ENCODE peak calls at places on chromosomes 12 and 14, in seven cellular contexts. K, S, W, F, Y, Q and C are unnamed samples.

GRCh38 chr12:50375802-50376201 is 20.6 kb downstream of the FAM186A start:
- DNase-seq in F (no peak), Y (no peak), W (no peak), S (no peak), Q (no peak), K (no peak), C (no peak)

GRCh38 chr12:93108958-93109357 is 179.9 kb upstream of the EEA1 start:
- DNase-seq in Q (peak; percentile 31), F (no peak), Y (no peak), K (no peak), W (no peak), S (no peak), C (no peak)

GRCh38 chr12:87430444-87430843 is 598.8 kb downstream of the C12orf50 start:
- DNase-seq in Y (no peak), K (no peak), S (no peak), Q (no peak), W (no peak), F (no peak), C (no peak)

GRCh38 chr12:44875417-44875953 is 630 bp downstream of the NELL2 start:
- DNase-seq in F (no peak), W (no peak), S (no peak), Q (no peak), K (no peak), Y (no peak), C (peak; percentile 85)

GRCh38 chr14:22886500-22887259 is 3.7 kb downstream of the REM2 start:
- DNase-seq in S (peak; percentile 80), Y (peak; percentile 36), W (no peak), K (peak; percentile 65), Q (no peak), F (peak; percentile 54), C (peak; percentile 94)

GRCh38 chr14:56874375-56874774 is 64.1 kb upstream of the OTX2 start:
- DNase-seq in Q (no peak), Y (no peak), F (peak; percentile 5), S (peak; percentile 38), K (no peak), W (no peak), C (peak; percentile 89)

GRCh38 chr14:23694085-23694975 is 58.2 kb downstream of the DHRS2 start:
- DNase-seq in W (peak; percentile 10), Y (no peak), F (no peak), Q (no peak), S (no peak), K (no peak), C (peak; percentile 69)

GRCh38 chr14:92973265-92973797 is 50.4 kb downstream of the CHGA start:
- DNase-seq in S (peak; percentile 60), F (no peak), K (peak; percentile 19), W (no peak), Q (peak; percentile 95), Y (peak; percentile 90), C (peak; percentile 97)

GRCh38 chr12:113329022-113329790 is 5.7 kb downstream of the SLC8B1 start:
- DNase-seq in F (no peak), W (no peak), S (no peak), Y (no peak), K (no peak), Q (no peak), C (no peak)

GRCh38 chr12:90233168-90234100 is 524.8 kb upstream of the ATP2B1 start:
- DNase-seq in S (no peak), W (no peak), Q (no peak), F (no peak), Y (no peak), K (no peak), C (no peak)

GRCh38 chr12:82517027-82517426 is 158.7 kb downstream of the METTL25 start:
- DNase-seq in W (no peak), K (no peak), Q (no peak), Y (no peak), S (no peak), F (no peak), C (peak; percentile 80)

GRCh38 chr12:112977641-112978040 is 678 bp upstream of the OAS2 start:
- DNase-seq in Q (no peak), W (no peak), K (no peak), F (no peak), Y (no peak), S (no peak), C (no peak)

GRCh38 chr14:83874662-83875061 is 1655.3 kb upstream of the FLRT2 start:
- DNase-seq in Y (no peak), K (no peak), F (no peak), W (no peak), Q (no peak), S (no peak), C (no peak)

GRCh38 chr12:124544311-124544970 is 23.0 kb downstream of the NCOR2 start:
- DNase-seq in K (no peak), Y (no peak), F (no peak), S (no peak), W (no peak), Q (no peak), C (no peak)

GRCh38 chr12:93571360-93571853 is 1.1 kb upstream of the SOCS2 start:
- DNase-seq in Y (peak; percentile 59), Q (peak; percentile 70), K (peak; percentile 49), F (no peak), S (peak; percentile 47), W (no peak), C (peak; percentile 99)

GRCh38 chr12:124309744-124310143 is 14.9 kb downstream of the RFLNA start:
- DNase-seq in Y (no peak), F (no peak), S (no peak), K (no peak), Q (no peak), W (no peak), C (no peak)

GRCh38 chr12:911191-911826 is 38.2 kb downstream of the RAD52 start:
- DNase-seq in Y (no peak), F (no peak), S (no peak), W (no peak), K (no peak), Q (no peak), C (no peak)

GRCh38 chr14:85248881-85249635 is 280.9 kb upstream of the FLRT2 start:
- DNase-seq in S (no peak), W (no peak), K (no peak), F (no peak), Y (no peak), Q (no peak), C (no peak)

GRCh38 chr14:63421919-63422318 is 103.2 kb upstream of the GPHB5 start:
- DNase-seq in F (no peak), W (no peak), S (no peak), Q (no peak), K (no peak), Y (no peak), C (no peak)

GRCh38 chr12:19546027-19546426 is 106.7 kb downstream of the AEBP2 start:
- DNase-seq in S (no peak), Q (peak; percentile 9), Y (no peak), F (no peak), K (no peak), W (no peak), C (no peak)